ENCODE peak calls at places on chromosomes 6 and 20, in seven cellular contexts. C is IMR-90, H is HepG2, S is GM12878, B is H1, E is HCT116, A is K562. P is an unnamed sample.

GRCh38 chr6:44342489-44342888 is at the start of gene SPATS1:
- DNase-seq in C (no peak), H (no peak), S (no peak), B (peak), E (no peak), A (no peak), P (no peak)

GRCh38 chr6:37802810-37803209 is 16.7 kb upstream of the ZFAND3 start:
- DNase-seq in C (no peak), H (no peak), S (no peak), B (no peak), E (no peak), A (no peak), P (no peak)

GRCh38 chr6:122719176-122719575 is 60.3 kb upstream of the FABP7 start:
- DNase-seq in C (no peak), H (no peak), S (no peak), B (no peak), E (no peak), A (no peak), P (no peak)

GRCh38 chr20:38842017-38842416 is 36.5 kb downstream of the PPP1R16B start:
- DNase-seq in C (no peak), H (no peak), S (no peak), B (no peak), E (no peak), A (no peak), P (no peak)

GRCh38 chr6:33081098-33081824 is 5.5 kb downstream of the HLA-DPB1 start:
- DNase-seq in C (no peak), H (no peak), S (no peak), B (no peak), E (no peak), A (no peak), P (no peak)

GRCh38 chr6:113763311-113763766 is 93.8 kb upstream of the MARCKS start:
- DNase-seq in C (peak), H (no peak), S (no peak), B (no peak), E (no peak), A (no peak), P (no peak)

GRCh38 chr20:15951711-15952110 is 621.5 kb downstream of the KIF16B start:
- DNase-seq in C (no peak), H (no peak), S (no peak), B (no peak), E (no peak), A (no peak), P (no peak)

GRCh38 chr20:3115190-3116107 is 30.9 kb upstream of the AVP start:
- DNase-seq in C (peak), H (peak), S (peak), B (peak), E (peak), A (peak), P (peak)

GRCh38 chr6:134674562-134674961 is 275.3 kb downstream of the ALDH8A1 start:
- DNase-seq in C (no peak), H (no peak), S (no peak), B (no peak), E (no peak), A (no peak), P (no peak)

GRCh38 chr6:37205189-37205996 is 35.4 kb downstream of the PIM1 start:
- DNase-seq in C (no peak), H (no peak), S (no peak), B (no peak), E (no peak), A (peak), P (no peak)

GRCh38 chr6:2197177-2197671 is 48.2 kb downstream of the GMDS start:
- DNase-seq in C (peak), H (no peak), S (no peak), B (no peak), E (peak), A (no peak), P (no peak)

GRCh38 chr6:149140910-149141290 is 176.6 kb upstream of the TAB2 start:
- DNase-seq in C (no peak), H (no peak), S (peak), B (no peak), E (no peak), A (no peak), P (no peak)

GRCh38 chr6:149138699-149139294 is 178.7 kb upstream of the TAB2 start:
- DNase-seq in C (no peak), H (no peak), S (no peak), B (no peak), E (no peak), A (no peak), P (no peak)

GRCh38 chr6:149138093-149138492 is 179.4 kb upstream of the TAB2 start:
- DNase-seq in C (no peak), H (no peak), S (no peak), B (no peak), E (no peak), A (no peak), P (no peak)

GRCh38 chr6:149139782-149140136 is 177.8 kb upstream of the TAB2 start:
- DNase-seq in C (no peak), H (no peak), S (no peak), B (no peak), E (no peak), A (no peak), P (no peak)

GRCh38 chr6:149140137-149140909 is 177.2 kb upstream of the TAB2 start:
- DNase-seq in C (no peak), H (no peak), S (peak), B (no peak), E (no peak), A (peak), P (no peak)
- TF ChIP-seq CEBPB in C (no peak), H (no peak), S (no peak), B (no peak), E (no peak), A (peak), P (no peak)

GRCh38 chr20:45354423-45355208 is 6.4 kb upstream of the SDC4 start:
- DNase-seq in C (peak), H (no peak), S (no peak), B (no peak), E (no peak), A (no peak), P (no peak)
- TF ChIP-seq CEBPB in C (no peak), H (no peak), S (no peak), B (no peak), E (no peak), A (no peak), P (no peak)

GRCh38 chr6:111566873-111567517 is 38.7 kb downstream of the TRAF3IP2 start:
- DNase-seq in C (no peak), H (no peak), S (no peak), B (no peak), E (no peak), A (no peak), P (no peak)
- TF ChIP-seq CEBPB in C (no peak), H (no peak), S (no peak), B (no peak), E (no peak), A (no peak), P (no peak)

DNA sequence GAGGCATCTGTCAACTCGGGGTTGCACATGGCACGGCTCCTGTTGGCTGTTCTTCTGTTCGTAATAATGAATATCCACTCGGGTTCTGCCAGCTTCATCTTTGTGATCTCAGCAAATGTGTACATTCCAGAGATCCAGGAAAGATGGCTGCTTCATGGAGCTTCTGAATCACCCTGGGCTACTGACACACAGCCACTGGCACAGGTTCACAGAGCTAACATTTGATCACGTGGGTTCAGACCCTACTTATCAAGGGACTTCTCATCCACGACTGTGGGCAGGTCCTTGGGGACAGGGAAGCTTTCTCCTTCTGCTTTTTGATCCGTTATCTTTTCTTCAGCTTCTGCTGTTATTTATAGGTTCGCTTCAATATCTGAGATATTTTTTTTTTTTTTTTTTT is 18.1 kb downstream of the PPP1R3G start:
- DNase-seq in C (peak), H (no peak), S (no peak), B (no peak), E (no peak), A (no peak), P (no peak)
- TF ChIP-seq CEBPB in C (no peak), H (no peak), S (no peak), B (no peak), E (no peak), A (no peak), P (no peak)

GRCh38 chr20:12660918-12661317 is 347.9 kb upstream of the SPTLC3 start:
- DNase-seq in C (no peak), H (peak), S (no peak), B (peak), E (no peak), A (no peak), P (no peak)
- TF ChIP-seq CEBPB in C (no peak), H (no peak), S (no peak), B (no peak), E (no peak), A (no peak), P (no peak)

GRCh38 chr6:30041821-30042220 is 19.2 kb upstream of the POLR1H start:
- DNase-seq in C (no peak), H (no peak), S (no peak), B (no peak), E (no peak), A (no peak), P (no peak)

GRCh38 chr6:30041221-30041620 is 19.8 kb upstream of the POLR1H start:
- DNase-seq in C (no peak), H (no peak), S (no peak), B (no peak), E (no peak), A (no peak), P (no peak)

GRCh38 chr6:30042914-30043313 is 18.2 kb upstream of the POLR1H start:
- DNase-seq in C (no peak), H (no peak), S (no peak), B (no peak), E (no peak), A (no peak), P (no peak)

GRCh38 chr6:30042476-30042875 is 18.6 kb upstream of the POLR1H start:
- DNase-seq in C (no peak), H (no peak), S (no peak), B (no peak), E (no peak), A (no peak), P (no peak)

DNA sequence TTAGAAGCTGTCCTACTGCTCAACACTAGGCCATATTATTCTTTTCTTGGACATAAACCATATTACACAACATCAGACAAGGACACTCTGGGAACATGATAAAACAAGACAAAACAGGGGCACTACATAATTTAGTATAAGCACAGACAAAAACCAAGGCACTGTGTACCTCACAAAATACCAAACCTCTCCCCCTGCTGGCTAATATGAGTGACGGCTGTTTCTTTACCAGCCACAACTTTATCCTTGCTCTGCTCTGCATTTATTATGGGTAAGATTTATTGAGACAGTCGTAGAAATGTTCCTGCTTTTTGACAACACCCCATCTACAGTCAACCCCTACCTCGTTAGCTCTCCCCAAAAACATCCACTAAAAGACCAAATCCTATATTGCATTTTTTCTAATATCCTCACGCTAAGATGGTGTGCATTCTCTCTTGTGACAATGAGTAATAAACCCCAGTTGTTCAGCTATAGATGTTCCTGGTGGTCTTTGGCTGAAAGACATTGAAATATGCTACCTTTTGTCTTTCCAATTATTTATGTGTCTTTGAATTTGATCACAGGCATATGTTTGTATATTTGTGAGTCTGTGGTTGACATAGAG is 23.8 kb upstream of the POLR1H start:
- DNase-seq in C (peak), H (peak), S (no peak), B (no peak), E (no peak), A (peak), P (peak)
- TF ChIP-seq CEBPB in C (no peak), H (no peak), S (no peak), B (no peak), E (no peak), A (no peak), P (no peak)

P was measured in A549.